ENCODE peak calls at places on chromosomes 1 and 21, in seven cellular contexts. T is CD14-positive monocyte, J is mesothelial cell of epicardium, C is psoas muscle, U is fibroblast of the aortic adventitia, R is colonic mucosa, V is heart right ventricle. P is an unnamed sample.

GRCh38 chr1:204493882-204494280 is 724 bp downstream of the PIK3C2B start:
- DNase-seq in R (peak), V (peak), U (no peak), C (peak), T (no peak), J (no peak), P (peak)

GRCh38 chr1:12566484-12567287 is 51.3 kb downstream of the DHRS3 start:
- DNase-seq in T (no peak), R (no peak), V (no peak), C (no peak), U (no peak), J (no peak), P (no peak)

GRCh38 chr1:165857046-165857801 is 29.8 kb downstream of the UCK2 start:
- DNase-seq in V (no peak), C (no peak), R (peak), T (peak), U (no peak), J (no peak), P (peak)

GRCh38 chr1:216456682-216457081 is 33.4 kb upstream of the USH2A start:
- DNase-seq in U (peak), C (no peak), R (no peak), V (no peak), J (no peak), T (no peak), P (peak)

GRCh38 chr1:216945506-216946080 is 222.4 kb upstream of the ESRRG start:
- DNase-seq in T (no peak), V (no peak), C (no peak), J (no peak), R (no peak), U (no peak), P (no peak)

GRCh38 chr21:46661211-46661625 is 25.7 kb downstream of the PRMT2 start:
- DNase-seq in U (peak), J (no peak), T (no peak), V (peak), C (peak), R (peak), P (peak)

GRCh38 chr1:107669996-107670395 is 295.0 kb downstream of the VAV3 start:
- DNase-seq in J (no peak), U (peak), R (peak), V (no peak), C (no peak), T (no peak), P (peak)

GRCh38 chr1:229636042-229636441 is 10.0 kb downstream of the URB2 start:
- DNase-seq in J (no peak), V (peak), R (no peak), T (no peak), C (no peak), U (no peak), P (no peak)

GRCh38 chr1:214259353-214259982 is 21.5 kb upstream of the SMYD2 start:
- DNase-seq in V (no peak), J (no peak), R (no peak), U (no peak), C (no peak), T (no peak), P (peak)

GRCh38 chr21:42307106-42307505 is 8.1 kb downstream of the TFF3 start:
- DNase-seq in R (no peak), J (no peak), U (no peak), C (no peak), T (no peak), V (no peak), P (no peak)

GRCh38 chr1:68210829-68211228 is 21.5 kb downstream of the WLS start:
- DNase-seq in U (no peak), R (no peak), T (no peak), V (no peak), J (no peak), C (no peak), P (no peak)

GRCh38 chr21:46095814-46096595 is 1.9 kb upstream of the COL6A2 start:
- DNase-seq in T (no peak), J (peak), C (peak), V (no peak), U (no peak), R (no peak), P (no peak)

GRCh38 chr1:30461640-30462039 is 261.7 kb downstream of the MATN1 start:
- DNase-seq in V (no peak), J (peak), T (no peak), R (no peak), C (no peak), U (no peak), P (no peak)

GRCh38 chr1:68346192-68346808 is 103.5 kb downstream of the RPE65 start:
- DNase-seq in J (no peak), C (no peak), V (no peak), T (no peak), U (peak), R (no peak), P (peak)

GRCh38 chr1:180116964-180117763 is 37.5 kb upstream of the QSOX1 start:
- DNase-seq in T (peak), C (no peak), V (no peak), J (no peak), U (peak), R (no peak), P (no peak)

GRCh38 chr1:172326171-172326570 is 94.3 kb upstream of the C1orf105 start:
- DNase-seq in T (no peak), R (no peak), U (peak), C (no peak), V (no peak), J (no peak), P (no peak)

GRCh38 chr1:87149166-87150065 is 179.3 kb upstream of the LMO4 start:
- DNase-seq in J (no peak), U (peak), R (no peak), T (no peak), V (no peak), C (no peak), P (peak)

GRCh38 chr1:74611887-74612286 is 61.7 kb downstream of the ERICH3 start:
- DNase-seq in C (no peak), V (no peak), T (no peak), U (no peak), J (no peak), R (no peak), P (no peak)

GRCh38 chr1:13730751-13731482 is 30.9 kb downstream of the PRDM2 start:
- DNase-seq in J (no peak), R (peak), U (no peak), V (no peak), C (peak), T (peak), P (peak)

GRCh38 chr1:225933072-225933471 is 7.9 kb downstream of the LEFTY2 start:
- DNase-seq in R (no peak), J (no peak), T (no peak), C (no peak), V (no peak), U (peak), P (peak)

GRCh38 chr1:167627615-167627864 is 2.5 kb upstream of the RCSD1 start:
- DNase-seq in U (no peak), T (peak), R (no peak), J (no peak), V (no peak), C (no peak), P (no peak)

GRCh38 chr1:226985839-226986463 is 45.9 kb downstream of the COQ8A start:
- DNase-seq in J (no peak), T (peak), V (peak), C (peak), R (peak), U (no peak), P (peak)

GRCh38 chr1:220786337-220787068 is at the start of gene MTARC1:
- DNase-seq in V (peak), T (no peak), J (peak), U (peak), C (peak), R (peak), P (no peak)

GRCh38 chr1:231161711-231162299 is at the start of gene TRIM67:
- DNase-seq in J (no peak), R (no peak), V (peak), T (no peak), U (no peak), C (no peak), P (no peak)

GRCh38 chr1:23210351-23210785 is 6.9 kb downstream of the HTR1D start:
- DNase-seq in V (no peak), U (no peak), C (no peak), T (no peak), J (no peak), R (no peak), P (peak)

GRCh38 chr1:52887483-52887882 is 34.1 kb downstream of the ECHDC2 start:
- DNase-seq in J (no peak), C (no peak), R (no peak), T (no peak), V (no peak), U (no peak), P (no peak)

GRCh38 chr1:31509124-31510072 is 66.9 kb upstream of the TINAGL1 start:
- DNase-seq in R (peak), T (peak), J (no peak), V (no peak), C (no peak), U (no peak), P (no peak)

GRCh38 chr21:31351438-31351837 is 7.4 kb upstream of the TIAM1 start:
- DNase-seq in J (no peak), C (no peak), U (peak), T (no peak), V (no peak), R (no peak), P (peak)

DNA sequence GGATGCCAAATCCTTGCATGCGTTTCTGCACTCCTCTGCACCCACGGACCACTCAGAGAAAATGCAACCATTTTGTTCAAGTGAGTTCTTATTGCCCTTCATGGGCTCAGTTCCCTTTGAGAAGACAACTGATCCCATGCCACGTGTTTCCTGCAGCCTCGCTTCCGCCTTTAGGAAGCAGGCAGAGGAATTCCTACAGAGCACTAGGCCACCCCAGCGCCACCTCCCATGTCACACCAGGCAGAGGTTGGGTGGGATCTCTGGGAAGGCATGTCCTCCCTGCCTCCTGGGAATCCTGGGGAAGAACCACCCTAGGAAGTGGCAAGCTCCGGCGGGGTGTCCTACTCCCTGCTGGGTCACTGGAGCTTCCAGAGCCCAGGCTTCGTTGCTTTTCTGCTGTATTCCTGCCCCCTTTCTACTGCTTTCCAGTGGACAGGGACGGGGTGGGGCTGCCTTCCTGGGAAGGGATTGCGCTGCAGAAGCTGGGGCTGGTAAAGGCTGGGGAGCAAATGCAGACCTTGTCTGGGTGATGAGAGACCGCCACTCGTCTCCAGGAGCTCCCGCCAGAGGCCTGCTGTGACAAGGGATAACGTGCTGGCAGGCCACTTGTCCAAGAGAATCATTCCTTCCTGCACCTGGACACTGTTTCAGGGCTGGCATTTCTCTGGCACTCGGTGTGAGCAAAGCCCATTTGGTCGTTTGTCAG is 478.2 kb upstream of the VAMP3 start:
- DNase-seq in J (no peak), C (no peak), R (no peak), V (peak), U (no peak), T (no peak), P (no peak)
- TF ChIP-seq CTCF in J (no peak), C (no peak), R (no peak), V (no peak), U (no peak), T (no peak), P (no peak)

GRCh38 chr1:95176859-95177258 is 57.2 kb upstream of the RWDD3 start:
- DNase-seq in C (no peak), U (no peak), V (no peak), T (no peak), R (no peak), J (no peak), P (no peak)
- TF ChIP-seq CTCF in C (no peak), U (no peak), V (no peak), T (no peak), R (no peak), J (no peak), P (no peak)

DNA sequence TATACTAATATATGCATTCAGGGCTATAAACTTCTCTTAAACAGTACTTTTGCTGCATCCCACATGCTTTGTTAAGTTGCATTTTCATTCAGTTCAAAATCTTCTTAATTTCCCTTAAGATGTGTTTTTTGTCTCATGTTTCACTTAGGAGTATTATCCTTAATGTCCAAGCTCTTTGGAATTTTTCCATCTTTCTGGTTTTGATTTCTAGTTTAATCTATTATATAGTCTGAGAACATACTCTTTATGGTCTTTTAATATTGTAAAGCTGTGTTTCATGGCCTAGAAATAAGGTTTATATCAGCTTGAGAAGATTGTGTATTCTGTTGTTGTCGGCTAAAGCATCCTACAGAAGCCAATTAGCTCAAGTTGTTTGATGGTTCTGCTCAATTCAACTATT is 1041.8 kb downstream of the PLA2G4A start:
- DNase-seq in T (no peak), R (no peak), V (no peak), U (no peak), C (no peak), J (no peak), P (no peak)
- TF ChIP-seq CTCF in T (no peak), R (no peak), V (no peak), U (no peak), C (no peak), J (no peak), P (no peak)

DNA sequence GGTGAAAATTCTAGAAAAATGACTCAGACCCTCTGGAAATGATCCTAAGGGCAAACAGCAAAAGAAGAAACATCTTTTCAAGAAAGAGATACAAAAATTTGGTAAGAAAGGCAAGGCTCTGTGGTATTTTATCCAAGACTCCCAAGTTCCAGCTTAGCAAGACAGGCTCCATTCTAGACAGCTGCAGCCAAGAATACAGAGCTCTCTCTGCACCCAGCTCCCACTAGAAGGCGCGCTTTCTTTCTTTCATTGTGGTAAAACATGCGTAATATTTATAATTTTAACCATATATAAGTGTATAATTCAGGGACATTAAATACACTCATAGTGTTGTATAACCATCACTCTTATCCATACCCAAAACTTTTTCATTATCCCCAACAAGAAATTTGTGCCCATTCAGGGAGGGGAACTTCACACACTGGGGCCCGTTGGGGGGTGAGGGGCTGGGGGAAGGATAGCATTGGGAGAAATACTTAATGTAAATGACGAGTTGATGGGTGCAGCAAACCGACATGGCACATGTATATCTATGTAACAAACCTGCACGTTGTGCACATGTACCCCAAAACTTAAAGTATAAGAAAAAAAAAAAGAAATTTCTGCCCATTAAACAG is 2.2 kb upstream of the HFM1 start:
- DNase-seq in C (no peak), V (no peak), J (no peak), T (no peak), R (no peak), U (peak), P (no peak)
- TF ChIP-seq CTCF in C (no peak), V (no peak), J (no peak), T (no peak), R (no peak), U (peak), P (peak)

GRCh38 chr1:14787604-14788003 is 189.1 kb downstream of the KAZN start:
- DNase-seq in U (no peak), T (no peak), C (no peak), V (no peak), J (no peak), R (no peak), P (peak)
- TF ChIP-seq CTCF in U (no peak), T (no peak), C (no peak), V (no peak), J (no peak), R (no peak), P (no peak)

DNA sequence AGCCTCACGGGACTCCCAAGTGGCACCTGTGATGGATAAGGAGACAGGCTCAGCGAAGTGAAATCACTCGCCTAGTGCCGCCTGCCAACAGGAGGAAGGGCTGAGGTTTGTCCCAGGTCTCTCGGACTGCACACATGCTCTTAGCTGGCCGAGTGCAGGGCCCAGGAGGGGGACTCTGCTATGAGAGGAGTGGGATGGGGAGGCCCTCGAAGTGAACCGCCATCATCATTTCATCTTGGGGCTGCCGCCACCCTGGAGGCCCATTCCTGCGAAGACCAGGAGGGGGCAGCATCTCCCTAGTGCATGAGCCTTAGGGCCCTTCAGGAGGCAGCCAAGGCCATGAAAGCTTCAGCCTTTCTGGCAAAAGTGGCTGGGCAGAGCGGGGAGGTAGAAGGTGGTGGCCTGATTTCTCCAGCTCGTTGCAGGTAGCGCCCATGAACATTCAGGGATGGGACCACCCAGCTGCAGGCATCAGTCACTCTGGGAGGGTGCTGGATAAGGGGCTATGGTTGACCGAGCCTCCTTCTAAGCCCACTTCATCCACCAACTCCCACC is 17.3 kb upstream of the RASSF5 start:
- DNase-seq in U (peak), R (peak), J (peak), T (peak), V (peak), C (peak), P (peak)
- TF ChIP-seq CTCF in U (peak), R (peak), J (peak), T (peak), V (peak), C (peak), P (peak)

DNA sequence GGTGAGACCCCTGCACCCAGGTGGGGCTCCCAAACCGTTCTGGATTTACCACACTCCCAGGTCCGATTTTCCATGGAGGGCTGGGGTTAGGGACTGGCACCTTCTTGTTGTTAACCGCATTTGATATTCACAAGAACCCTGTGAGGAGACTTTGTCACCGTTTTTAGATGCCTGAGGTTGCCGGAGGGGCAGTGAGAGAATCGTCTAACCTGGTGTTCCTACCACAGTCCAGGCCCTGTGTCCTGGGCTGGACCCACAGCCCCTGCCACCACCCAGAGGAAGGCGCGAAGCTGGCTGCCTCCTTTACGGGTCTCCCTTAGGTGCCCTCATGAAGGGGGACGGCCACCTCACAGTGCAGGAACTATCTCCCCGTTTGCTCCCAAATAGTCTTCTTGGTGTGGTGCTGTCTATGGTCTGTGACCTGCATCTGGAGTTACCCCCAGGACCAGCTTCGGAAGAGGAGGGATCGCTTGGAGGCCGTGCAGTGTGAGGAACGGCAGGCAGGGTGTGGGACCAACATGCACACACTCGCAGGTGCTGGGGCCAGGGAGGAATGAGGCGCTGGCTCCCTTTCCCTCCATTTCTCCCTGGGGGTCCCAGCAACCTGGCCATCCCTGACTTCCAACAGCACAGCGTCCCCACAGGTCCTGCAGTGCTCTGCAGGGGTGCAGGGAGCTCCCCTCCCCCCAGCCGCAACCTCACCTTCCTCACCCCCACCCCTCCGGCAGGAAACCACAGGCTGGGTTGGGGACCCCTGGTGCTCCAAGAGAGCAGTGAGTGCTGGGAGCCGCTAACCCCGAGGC is 7.0 kb downstream of the SIM2 start:
- DNase-seq in C (no peak), V (no peak), U (no peak), T (no peak), J (no peak), R (peak), P (no peak)
- TF ChIP-seq CTCF in C (no peak), V (no peak), U (no peak), T (no peak), J (no peak), R (no peak), P (peak)

GRCh38 chr1:4046836-4047461 is 146.9 kb upstream of the C1orf174 start:
- DNase-seq in J (no peak), T (no peak), V (no peak), C (no peak), U (no peak), R (no peak), P (no peak)

GRCh38 chr1:4048921-4049320 is 148.8 kb upstream of the C1orf174 start:
- DNase-seq in U (no peak), R (no peak), V (no peak), J (no peak), T (no peak), C (no peak), P (no peak)

GRCh38 chr1:4047666-4048065 is 147.6 kb upstream of the C1orf174 start:
- DNase-seq in V (no peak), U (no peak), J (no peak), C (no peak), T (no peak), R (no peak), P (no peak)

GRCh38 chr1:4045397-4046010 is 145.4 kb upstream of the C1orf174 start:
- DNase-seq in R (no peak), U (no peak), C (no peak), V (no peak), T (no peak), J (no peak), P (no peak)

DNA sequence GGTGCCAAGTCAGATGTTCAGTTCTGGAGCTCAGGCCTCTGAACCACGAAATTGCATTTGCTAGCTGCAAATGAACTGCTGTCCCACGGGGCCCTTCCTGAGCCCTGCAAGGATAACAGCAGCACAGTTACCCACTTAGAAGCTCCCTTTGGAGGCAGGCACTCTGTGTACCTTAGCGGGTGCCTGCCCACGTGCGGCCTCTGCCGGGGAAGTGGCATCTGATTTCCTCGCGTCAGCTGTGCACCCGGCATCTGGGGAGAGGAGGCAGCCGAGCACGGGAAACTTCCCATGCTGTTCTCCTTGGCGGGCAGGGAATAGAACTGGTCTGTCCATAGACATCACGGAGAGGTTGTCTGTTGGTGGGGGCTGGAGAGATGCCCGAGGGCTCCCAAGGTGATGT is 148.0 kb upstream of the C1orf174 start:
- DNase-seq in J (no peak), T (no peak), V (no peak), R (no peak), U (no peak), C (no peak), P (no peak)
- TF ChIP-seq CTCF in J (no peak), T (no peak), V (no peak), R (no peak), U (no peak), C (no peak), P (no peak)

P was measured in bronchial epithelial cell.